ENCODE peak calls at places on chromosomes 4 and X, in seven cellular contexts. O is brain microvascular endothelial cell, R is psoas muscle, T is A549, A is nephron progenitor cell, F is AG09309, E is cardiac fibroblast. H is an unnamed sample.

GRCh38 chr4:87317527-87317926 is 5.2 kb downstream of the HSD17B13 start:
- DNase-seq in O (no peak), R (no peak), A (no peak), T (peak; percentile 45), E (peak; percentile 28), F (no peak), H (no peak)

GRCh38 chrX:154011376-154012335 is 8.0 kb downstream of the IRAK1 start:
- DNase-seq in R (no peak), E (no peak), F (no peak), O (no peak), T (no peak), A (no peak), H (no peak)

GRCh38 chr4:150746156-150746555 is 164.2 kb downstream of the MAB21L2 start:
- DNase-seq in R (no peak), T (no peak), O (no peak), F (no peak), A (no peak), E (peak; percentile 11), H (no peak)

GRCh38 chr4:149825336-149825735 is 9.7 kb upstream of the IQCM start:
- DNase-seq in R (no peak), O (no peak), E (no peak), T (no peak), F (no peak), A (no peak), H (no peak)

GRCh38 chr4:41256740-41257256 is at the start of gene UCHL1:
- DNase-seq in T (peak; percentile 96), A (peak; percentile 92), F (peak; percentile 41), R (peak; percentile 35), O (peak; percentile 93), E (peak; percentile 92), H (peak; percentile 38)

GRCh38 chr4:120052840-120053239 is 13.8 kb downstream of the MAD2L1 start:
- DNase-seq in F (peak; percentile 95), R (peak; percentile 18), O (peak; percentile 96), A (no peak), T (peak; percentile 17), E (peak; percentile 99), H (no peak)

GRCh38 chr4:15020502-15021286 is 18.4 kb downstream of the CPEB2 start:
- DNase-seq in O (no peak), A (no peak), E (no peak), R (no peak), F (no peak), T (no peak), H (no peak)

GRCh38 chr4:21451032-21451431 is 497.5 kb downstream of the KCNIP4 start:
- DNase-seq in A (no peak), O (peak; percentile 87), R (no peak), F (no peak), E (peak; percentile 2), T (no peak), H (no peak)

GRCh38 chrX:1725472-1725871 is 110.6 kb downstream of the ASMT start:
- DNase-seq in O (no peak), F (no peak), T (no peak), R (no peak), A (no peak), E (no peak), H (no peak)

GRCh38 chrX:15207994-15208393 is 61.9 kb downstream of the ASB9 start:
- DNase-seq in T (no peak), A (no peak), O (no peak), E (no peak), F (no peak), R (no peak), H (no peak)

GRCh38 chr4:179095585-179096228 is 1653.5 kb upstream of the AGA start:
- DNase-seq in T (peak; percentile 3), A (peak; percentile 75), E (no peak), O (peak; percentile 3), R (no peak), F (no peak), H (no peak)

GRCh38 chr4:139219450-139220055 is 42.5 kb upstream of the ELF2 start:
- DNase-seq in E (no peak), A (no peak), F (no peak), O (no peak), R (no peak), T (no peak), H (no peak)

GRCh38 chrX:122783918-122784317 is 400.2 kb upstream of the GRIA3 start:
- DNase-seq in O (no peak), A (no peak), R (no peak), E (no peak), T (no peak), F (no peak), H (no peak)

GRCh38 chr4:146022541-146022940 is 83.9 kb upstream of the ZNF827 start:
- DNase-seq in O (no peak), E (no peak), A (no peak), T (no peak), R (no peak), F (no peak), H (no peak)

GRCh38 chr4:182074139-182074538 is 169.1 kb upstream of the TENM3 start:
- DNase-seq in T (no peak), O (no peak), R (no peak), F (no peak), A (no peak), E (no peak), H (no peak)

GRCh38 chrX:46796574-46797191 is 37.8 kb upstream of the SLC9A7 start:
- DNase-seq in E (peak; percentile 78), A (peak; percentile 70), F (no peak), T (peak; percentile 78), R (peak; percentile 73), O (peak; percentile 71), H (peak; percentile 58)

GRCh38 chr4:169158860-169159259 is 111.9 kb downstream of the SH3RF1 start:
- DNase-seq in E (no peak), O (no peak), A (no peak), F (no peak), R (no peak), T (no peak), H (no peak)
- TF ChIP-seq CTCF in E (no peak), O (no peak), A (no peak), F (no peak), R (no peak), T (no peak), H (no peak)

GRCh38 chr4:152162331-152162697 is 373.6 kb downstream of the FBXW7 start:
- DNase-seq in R (no peak), A (no peak), O (no peak), E (peak; percentile 20), F (no peak), T (no peak), H (no peak)

GRCh38 chr4:152166567-152166966 is 369.3 kb downstream of the FBXW7 start:
- DNase-seq in F (no peak), A (peak; percentile 79), O (peak; percentile 5), R (no peak), E (no peak), T (no peak), H (no peak)

GRCh38 chr4:152165851-152166250 is 370.0 kb downstream of the FBXW7 start:
- DNase-seq in R (no peak), T (no peak), E (no peak), O (no peak), F (no peak), A (no peak), H (no peak)

GRCh38 chr4:152165146-152165545 is 370.7 kb downstream of the FBXW7 start:
- DNase-seq in O (no peak), F (no peak), A (no peak), R (no peak), T (peak; percentile 4), E (no peak), H (no peak)

GRCh38 chr4:152164561-152164960 is 371.3 kb downstream of the FBXW7 start:
- DNase-seq in T (no peak), R (no peak), O (no peak), E (no peak), A (no peak), F (no peak), H (no peak)
- TF ChIP-seq CTCF in T (no peak), R (no peak), O (peak; percentile 2), E (no peak), A (no peak), F (no peak), H (no peak)

GRCh38 chr4:108622828-108623227 is 2.5 kb downstream of the RPL34 start:
- DNase-seq in E (no peak), O (no peak), R (no peak), F (no peak), A (no peak), T (no peak), H (no peak)

GRCh38 chr4:108624263-108625056 is 4.1 kb downstream of the RPL34 start:
- DNase-seq in R (no peak), F (no peak), O (no peak), E (no peak), T (no peak), A (no peak), H (no peak)

GRCh38 chr4:108628411-108628810 is 8.0 kb downstream of the RPL34 start:
- DNase-seq in A (no peak), F (no peak), O (no peak), R (no peak), T (no peak), E (no peak), H (no peak)

GRCh38 chr4:108622022-108622421 is 1.6 kb downstream of the RPL34 start:
- DNase-seq in F (no peak), T (no peak), E (no peak), O (no peak), A (no peak), R (no peak), H (no peak)

DNA sequence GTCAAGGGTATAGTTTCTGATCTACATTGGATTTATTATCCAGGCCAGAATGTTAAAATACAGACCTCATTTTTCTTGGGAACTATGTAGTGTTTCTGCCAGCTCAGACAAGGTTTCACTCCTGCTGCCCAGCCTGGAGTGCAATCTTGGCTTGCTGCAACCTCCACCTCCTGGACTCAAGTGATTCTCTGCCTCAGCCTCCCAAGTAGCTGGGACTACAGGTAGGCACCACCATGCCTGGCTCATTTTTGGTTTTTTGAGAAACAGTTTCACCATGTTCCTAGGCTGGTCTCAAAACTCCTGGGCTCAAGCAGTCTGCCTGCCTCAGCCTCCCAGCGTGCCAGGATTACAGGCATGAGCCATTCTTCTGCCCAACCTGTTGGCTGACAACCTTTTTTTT is 5.7 kb downstream of the RPL34 start:
- DNase-seq in O (no peak), A (no peak), E (no peak), R (no peak), F (no peak), T (no peak), H (no peak)
- TF ChIP-seq CTCF in O (no peak), A (no peak), E (no peak), R (no peak), F (no peak), T (no peak), H (no peak)

DNA sequence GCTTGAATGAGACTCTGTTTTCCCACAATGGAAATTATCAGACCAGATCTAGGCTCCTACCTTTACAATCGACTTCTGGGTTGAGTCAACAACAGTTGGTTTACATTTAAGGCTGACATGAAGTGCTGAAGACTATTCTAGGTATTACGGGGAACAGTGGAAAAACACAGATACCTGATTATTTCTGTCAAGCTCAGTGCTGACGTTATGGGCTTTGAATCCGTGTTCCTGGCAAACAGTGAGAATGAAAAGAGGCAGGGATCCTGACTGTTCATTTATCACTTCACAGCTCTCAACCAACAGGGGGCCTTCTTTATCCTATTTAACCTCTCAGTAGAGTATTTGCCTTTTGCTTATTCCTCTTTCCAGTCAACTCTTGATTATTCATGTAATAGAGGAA is 43.1 kb downstream of the TMEM164 start:
- DNase-seq in A (no peak), O (peak; percentile 5), F (no peak), T (peak; percentile 18), R (no peak), E (peak; percentile 24), H (no peak)
- TF ChIP-seq CTCF in A (no peak), O (peak; percentile 37), F (no peak), T (peak; percentile 19), R (no peak), E (no peak), H (peak; percentile 6)

GRCh38 chr4:169005453-169006099 is 4.5 kb downstream of the CBR4 start:
- DNase-seq in F (no peak), O (no peak), R (no peak), A (no peak), E (peak; percentile 34), T (peak; percentile 21), H (no peak)
- TF ChIP-seq CTCF in F (peak; percentile 39), O (peak; percentile 31), R (peak; percentile 25), A (peak; percentile 23), E (peak; percentile 28), T (peak; percentile 41), H (no peak)

H was measured in GM13977.